ENCODE peak calls at places on chromosomes 16 and 17, in seven cellular contexts. C is left ventricle myocardium inferior; O is CD8-positive, alpha-beta memory T cell; V is testis; M is sigmoid colon; R is IMR-90; J is CD4-positive, alpha-beta memory T cell. A is an unnamed sample. For H3K9me3, the result is how much of the 10 kb centered on the place peaks cover.

GRCh38 chr17:73795730-73796129 is 151.5 kb upstream of the SDK2 start:
- DNase-seq in C (no peak), O (no peak), V (no peak), M (no peak), R (no peak), J (no peak), A (no peak)

GRCh38 chr16:74726056-74726455 is 25.4 kb upstream of the MLKL start:
- DNase-seq in C (no peak), O (no peak), V (no peak), M (no peak), R (no peak), J (no peak), A (no peak)

GRCh38 chr16:53622315-53622714 is 81.3 kb downstream of the RPGRIP1L start:
- DNase-seq in C (no peak), O (no peak), V (no peak), M (no peak), R (no peak), J (no peak), A (no peak)

GRCh38 chr17:13518271-13519000 is 83.3 kb downstream of the HS3ST3A1 start:
- DNase-seq in C (no peak), O (no peak), V (no peak), M (peak), R (peak), J (no peak), A (no peak)

GRCh38 chr17:68847711-68848110 is 107.5 kb downstream of the ABCA8 start:
- DNase-seq in C (no peak), O (no peak), V (no peak), M (no peak), R (no peak), J (no peak), A (no peak)

GRCh38 chr17:36550491-36551417 is 6.0 kb downstream of the GGNBP2 start:
- DNase-seq in C (no peak), O (peak), V (no peak), M (no peak), R (no peak), J (peak), A (no peak)

GRCh38 chr17:28488884-28489276 is 15.4 kb downstream of the SLC13A2 start:
- DNase-seq in C (no peak), O (no peak), V (no peak), M (no peak), R (no peak), J (no peak), A (no peak)

GRCh38 chr17:33493566-33493965 is 200.5 kb upstream of the ASIC2 start:
- DNase-seq in C (no peak), O (no peak), V (peak), M (no peak), R (no peak), J (no peak), A (no peak)

GRCh38 chr16:54812229-54812628 is 118.4 kb upstream of the IRX5 start:
- DNase-seq in C (no peak), O (no peak), V (no peak), M (no peak), R (no peak), J (no peak), A (no peak)

DNA sequence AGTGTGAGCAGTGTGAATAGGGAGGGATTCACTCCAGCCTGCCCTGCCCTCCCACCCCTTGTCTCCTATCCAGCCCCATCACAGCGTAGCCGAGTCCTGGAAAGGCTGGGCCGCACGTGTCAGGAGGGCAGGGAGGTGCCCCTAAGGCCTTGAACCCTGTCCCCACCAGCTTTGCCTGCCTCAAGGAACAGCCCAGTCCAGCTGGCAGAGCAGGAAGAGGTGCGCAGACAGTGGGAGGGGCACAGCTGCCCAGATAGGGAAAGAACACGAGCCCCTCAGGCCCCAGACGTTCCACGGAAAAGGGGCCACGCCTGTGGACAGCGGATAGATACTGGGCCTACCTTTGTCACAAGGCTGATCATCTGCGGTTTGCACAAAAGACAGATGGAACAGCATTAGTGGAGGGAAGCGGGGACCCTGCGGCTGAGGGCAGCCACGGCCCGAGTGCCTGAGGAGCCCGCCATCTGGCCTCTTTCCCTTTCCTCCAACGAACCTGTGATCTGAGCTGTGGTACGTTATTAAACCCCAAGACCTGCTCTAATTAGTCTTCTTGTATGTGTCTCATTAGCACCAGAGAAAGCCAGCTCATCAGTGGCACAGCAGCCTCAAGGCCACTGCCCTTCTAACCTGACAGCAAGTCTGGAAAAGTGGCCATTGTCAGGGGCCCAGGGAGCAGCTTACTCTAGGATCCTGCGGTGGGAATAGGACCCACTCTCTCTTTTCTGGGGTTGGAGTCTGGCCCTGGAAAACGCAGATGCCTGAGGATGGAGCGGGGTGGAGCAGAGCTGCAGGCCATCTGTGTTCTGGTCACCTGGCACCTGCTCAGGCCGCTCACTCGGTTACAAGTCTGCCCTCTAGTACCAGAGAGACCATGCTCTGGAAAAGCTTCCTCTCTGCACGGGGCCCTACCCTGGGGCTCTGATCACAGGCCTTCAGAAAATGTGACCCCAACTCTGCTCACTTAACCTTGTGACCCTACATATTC is 16.3 kb downstream of the MPP3 start:
- DNase-seq in C (no peak), O (no peak), V (no peak), M (peak), R (no peak), J (no peak), A (no peak)
- H3K9me3 ChIP-seq in C (under half), O (under half), V (under half), M (under half), R (under half), J (under half), A (under half)

DNA sequence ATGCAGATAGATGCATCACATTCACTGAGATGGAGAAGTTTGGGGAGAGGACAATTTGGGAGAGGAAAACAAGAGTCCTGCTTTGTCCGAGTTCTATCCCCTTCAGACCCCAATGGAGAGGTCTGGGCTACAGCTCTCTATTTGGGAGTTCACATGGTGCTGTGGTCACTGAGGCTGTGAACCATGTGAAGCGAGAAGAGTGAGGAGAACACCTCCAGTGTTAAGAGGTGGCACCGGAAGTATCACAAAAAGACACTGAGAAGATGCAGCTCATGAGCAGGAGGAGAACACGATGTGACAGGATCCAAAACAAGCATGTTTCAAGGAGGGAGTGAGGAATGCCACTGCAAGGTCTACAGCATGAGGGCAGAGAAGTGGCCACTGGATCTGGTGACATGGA is 39.7 kb downstream of the PIK3R5 start:
- DNase-seq in C (no peak), O (no peak), V (no peak), M (no peak), R (no peak), J (no peak), A (no peak)
- H3K9me3 ChIP-seq in C (under half), O (under half), V (under half), M (under half), R (under half), J (under half), A (under half)

GRCh38 chr16:59854846-59855439 is 1120.8 kb upstream of the GOT2 start:
- DNase-seq in C (no peak), O (no peak), V (no peak), M (no peak), R (no peak), J (no peak), A (no peak)

GRCh38 chr16:59848314-59848713 is 1114.2 kb upstream of the GOT2 start:
- DNase-seq in C (no peak), O (no peak), V (no peak), M (no peak), R (no peak), J (no peak), A (no peak)

GRCh38 chr16:59849716-59850115 is 1115.6 kb upstream of the GOT2 start:
- DNase-seq in C (no peak), O (no peak), V (no peak), M (no peak), R (no peak), J (no peak), A (no peak)
- H3K9me3 ChIP-seq in C (under half), O (under half), V (under half), M (under half), R (under half), J (under half), A (under half)

DNA sequence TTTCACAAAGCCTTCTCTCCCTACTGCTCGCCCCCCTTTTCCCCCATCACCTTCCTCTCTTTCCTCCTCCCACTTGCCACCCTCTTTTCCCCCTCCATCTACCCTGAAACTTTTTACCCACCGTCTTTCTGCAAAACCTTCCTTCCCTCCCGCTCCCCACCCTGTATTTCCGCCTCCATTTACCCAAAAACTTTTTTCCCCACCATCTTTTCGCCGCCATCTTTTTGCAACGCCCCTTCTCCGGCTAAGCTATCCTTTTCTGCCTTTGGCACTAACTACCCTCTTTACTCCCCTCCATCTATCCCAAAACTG is 205.2 kb upstream of the WSB1 start:
- DNase-seq in C (no peak), O (no peak), V (no peak), M (no peak), R (no peak), J (no peak), A (no peak)
- H3K9me3 ChIP-seq in C (under half), O (under half), V (under half), M (under half), R (under half), J (under half), A (under half)

DNA sequence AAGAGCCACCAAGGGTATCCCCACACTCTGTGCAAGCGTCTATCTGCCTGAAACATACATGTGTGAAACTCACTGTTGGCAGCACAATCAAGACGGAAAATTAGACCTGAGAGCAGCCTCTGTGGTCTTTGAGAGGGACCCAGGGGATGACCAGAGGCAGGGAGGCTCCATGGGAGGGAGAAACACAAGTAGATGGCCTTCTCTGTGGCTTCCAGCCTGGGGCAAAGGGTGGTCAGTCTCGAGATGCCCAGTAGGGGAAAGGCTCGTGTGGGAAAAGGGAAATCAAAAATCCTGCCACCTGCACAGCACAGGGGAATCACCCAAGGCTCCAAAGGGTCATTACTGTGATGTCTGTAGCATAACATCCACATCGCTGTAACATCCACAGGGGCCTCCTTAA is 823.3 kb downstream of the KCNJ18 start:
- DNase-seq in C (no peak), O (no peak), V (no peak), M (no peak), R (no peak), J (no peak), A (no peak)
- H3K9me3 ChIP-seq in C (under half), O (under half), V (under half), M (under half), R (under half), J (under half), A (under half)

GRCh38 chr16:9115277-9115676 is 23.8 kb downstream of the HAPSTR1 start:
- DNase-seq in C (no peak), O (no peak), V (no peak), M (no peak), R (peak), J (no peak), A (no peak)
- H3K9me3 ChIP-seq in C (under half), O (under half), V (under half), M (under half), R (under half), J (under half), A (under half)

DNA sequence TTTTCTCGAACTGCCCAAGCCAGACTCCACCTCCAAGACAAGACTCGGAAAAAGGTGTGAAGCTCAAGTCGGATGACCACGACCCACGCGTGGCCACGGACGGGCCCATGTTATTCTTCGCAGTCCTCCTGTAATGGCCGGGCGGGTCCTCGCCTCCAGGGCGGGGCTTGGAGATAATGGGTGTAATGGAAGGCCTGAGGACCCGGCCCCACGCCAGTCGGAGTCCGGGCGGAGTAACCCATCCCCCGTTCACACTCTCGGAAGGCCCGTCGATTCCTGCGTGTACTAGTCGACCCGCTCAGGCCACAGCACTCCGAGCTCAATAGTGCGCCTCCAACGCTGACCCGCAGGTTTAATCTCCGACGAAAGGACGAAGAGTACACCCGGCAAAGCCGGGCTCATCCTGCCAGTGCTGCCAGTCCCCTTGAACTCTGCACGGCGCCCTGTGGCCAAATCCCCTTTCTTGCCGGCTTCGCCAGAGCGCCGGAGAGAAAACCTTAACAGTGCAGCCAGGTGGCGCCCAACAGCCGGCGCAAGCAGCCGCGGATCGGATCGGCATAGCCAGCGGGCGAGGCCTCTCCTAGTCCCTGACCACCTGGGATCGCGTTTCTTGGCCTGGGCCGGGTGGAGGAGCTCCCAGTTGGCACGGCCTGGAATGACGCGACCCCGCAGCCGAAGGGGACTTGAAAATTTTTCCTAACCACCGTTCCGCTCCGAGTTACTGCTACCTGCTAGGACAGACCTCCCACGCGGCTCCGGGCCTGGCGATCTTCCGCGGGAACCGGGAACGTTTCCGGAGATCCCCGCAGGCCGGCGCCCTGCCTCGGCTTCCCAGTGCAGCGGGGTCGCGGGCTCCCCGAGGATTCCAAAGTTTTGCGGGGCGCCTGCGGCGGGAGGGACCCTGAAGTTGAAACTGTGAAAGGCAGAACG is 762.0 kb downstream of the KCNJ18 start:
- DNase-seq in C (no peak), O (no peak), V (peak), M (no peak), R (no peak), J (no peak), A (no peak)
- H3K9me3 ChIP-seq in C (under half), O (under half), V (under half), M (under half), R (under half), J (under half), A (under half)

DNA sequence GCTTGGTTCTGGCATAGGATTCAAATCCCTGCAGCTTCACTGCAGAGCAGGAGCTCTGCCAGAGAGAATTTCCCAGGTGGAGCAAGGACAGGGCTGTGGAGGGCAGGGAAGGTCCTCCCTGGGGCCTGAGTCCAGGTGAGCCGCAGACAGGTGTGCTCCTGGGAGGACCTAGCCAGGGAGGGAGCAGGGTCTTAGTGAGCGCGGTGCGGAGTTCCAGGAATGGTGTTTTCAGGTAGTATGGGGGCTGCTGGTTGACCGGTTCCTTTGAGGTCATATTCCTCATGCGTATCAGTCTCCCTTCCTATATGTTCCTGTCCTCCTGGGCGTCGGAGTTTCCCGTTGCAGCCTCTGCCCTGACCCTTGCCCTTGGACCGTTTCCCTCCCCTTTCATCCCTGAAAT is 813.3 kb downstream of the KCNJ18 start:
- DNase-seq in C (no peak), O (no peak), V (no peak), M (no peak), R (no peak), J (no peak), A (no peak)
- H3K9me3 ChIP-seq in C (under half), O (under half), V (under half), M (under half), R (under half), J (under half), A (under half)